ENCODE peak calls at places on chromosomes 5 and 9, in seven cellular contexts. T is GM23338, B is brain microvascular endothelial cell, Z is lung, A is choroid plexus epithelial cell, C is omental fat pad, D is GM20000. W is an unnamed sample.

GRCh38 chr9:100432736-100433135 is 5.8 kb downstream of the MSANTD3 start:
- DNase-seq in T (no peak), B (no peak), Z (no peak), A (no peak), C (no peak), D (no peak), W (no peak)

GRCh38 chr5:131364507-131365050 is 100.7 kb downstream of the CDC42SE2 start:
- DNase-seq in T (no peak), B (no peak), Z (no peak), A (no peak), C (no peak), D (no peak), W (no peak)

GRCh38 chr5:143194713-143195112 is 208.8 kb downstream of the NR3C1 start:
- DNase-seq in T (no peak), B (no peak), Z (no peak), A (no peak), C (no peak), D (no peak), W (no peak)

GRCh38 chr9:138009456-138010273 is 132.1 kb downstream of the CACNA1B start:
- DNase-seq in T (no peak), B (no peak), Z (peak), A (no peak), C (no peak), D (no peak), W (no peak)

GRCh38 chr9:89601306-89601705 is 3.5 kb upstream of the GADD45G start:
- DNase-seq in T (no peak), B (no peak), Z (no peak), A (no peak), C (no peak), D (no peak), W (no peak)

GRCh38 chr9:104863180-104863883 is 64.6 kb downstream of the ABCA1 start:
- DNase-seq in T (peak), B (peak), Z (no peak), A (peak), C (no peak), D (peak), W (peak)

GRCh38 chr9:69236188-69236587 is 62.1 kb downstream of the TJP2 start:
- DNase-seq in T (no peak), B (no peak), Z (no peak), A (no peak), C (no peak), D (no peak), W (no peak)

GRCh38 chr5:72661405-72661804 is 154.2 kb upstream of the ZNF366 start:
- DNase-seq in T (no peak), B (no peak), Z (no peak), A (peak), C (no peak), D (no peak), W (no peak)

GRCh38 chr9:35859310-35859994 is 10.7 kb downstream of the OR13J1 start:
- DNase-seq in T (no peak), B (no peak), Z (peak), A (no peak), C (no peak), D (no peak), W (no peak)

GRCh38 chr5:153147891-153148623 is 342.4 kb upstream of the GRIA1 start:
- DNase-seq in T (peak), B (peak), Z (no peak), A (peak), C (no peak), D (peak), W (peak)

GRCh38 chr5:96256795-96257470 is 176.1 kb downstream of the PCSK1 start:
- DNase-seq in T (peak), B (peak), Z (no peak), A (peak), C (no peak), D (peak), W (peak)

GRCh38 chr5:92017786-92018185 is 634.7 kb upstream of the ARRDC3 start:
- DNase-seq in T (no peak), B (peak), Z (no peak), A (peak), C (no peak), D (no peak), W (no peak)

GRCh38 chr9:120326076-120326693 is 253.8 kb downstream of the CDK5RAP2 start:
- DNase-seq in T (no peak), B (no peak), Z (no peak), A (no peak), C (no peak), D (no peak), W (no peak)

GRCh38 chr5:137629646-137630045 is 106.2 kb downstream of the KLHL3 start:
- DNase-seq in T (peak), B (peak), Z (peak), A (peak), C (no peak), D (peak), W (peak)

GRCh38 chr5:1772634-1773033 is 27.0 kb downstream of the MRPL36 start:
- DNase-seq in T (no peak), B (peak), Z (no peak), A (peak), C (no peak), D (no peak), W (no peak)

GRCh38 chr9:84419203-84419602 is 78.6 kb upstream of the SLC28A3 start:
- DNase-seq in T (peak), B (peak), Z (no peak), A (peak), C (no peak), D (no peak), W (no peak)
- TF ChIP-seq CTCF in T (peak), B (peak), Z (no peak), A (peak), C (no peak), D (no peak), W (no peak)

DNA sequence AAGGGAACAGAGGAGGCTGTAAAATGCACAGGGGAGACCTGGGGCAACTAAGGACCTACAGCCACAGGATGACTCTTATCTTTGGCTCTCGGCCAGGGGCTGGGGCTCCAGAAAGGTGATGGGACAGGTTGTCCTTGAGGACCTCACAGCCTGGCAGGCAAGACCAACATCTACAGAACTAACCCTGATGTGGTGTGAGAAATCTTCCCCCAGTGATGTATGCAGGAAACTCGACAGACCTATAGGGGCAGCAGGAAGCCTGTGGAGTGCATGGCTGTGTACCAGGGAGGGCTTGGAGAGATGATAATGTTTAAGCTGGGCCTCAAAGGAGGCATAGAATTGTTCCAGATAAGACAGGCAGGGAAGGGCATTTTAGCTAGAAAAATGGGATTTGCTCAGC is 68.4 kb upstream of the SLC25A51 start:
- DNase-seq in T (no peak), B (no peak), Z (no peak), A (peak), C (no peak), D (no peak), W (no peak)
- TF ChIP-seq CTCF in T (no peak), B (peak), Z (no peak), A (peak), C (no peak), D (no peak), W (no peak)

GRCh38 chr9:6843742-6844141 is 86.0 kb downstream of the KDM4C start:
- DNase-seq in T (no peak), B (no peak), Z (no peak), A (no peak), C (no peak), D (no peak), W (no peak)

GRCh38 chr9:6845128-6845826 is 87.5 kb downstream of the KDM4C start:
- DNase-seq in T (no peak), B (no peak), Z (no peak), A (no peak), C (no peak), D (no peak), W (no peak)

GRCh38 chr9:6842584-6842947 is 84.8 kb downstream of the KDM4C start:
- DNase-seq in T (no peak), B (peak), Z (no peak), A (peak), C (no peak), D (no peak), W (no peak)

DNA sequence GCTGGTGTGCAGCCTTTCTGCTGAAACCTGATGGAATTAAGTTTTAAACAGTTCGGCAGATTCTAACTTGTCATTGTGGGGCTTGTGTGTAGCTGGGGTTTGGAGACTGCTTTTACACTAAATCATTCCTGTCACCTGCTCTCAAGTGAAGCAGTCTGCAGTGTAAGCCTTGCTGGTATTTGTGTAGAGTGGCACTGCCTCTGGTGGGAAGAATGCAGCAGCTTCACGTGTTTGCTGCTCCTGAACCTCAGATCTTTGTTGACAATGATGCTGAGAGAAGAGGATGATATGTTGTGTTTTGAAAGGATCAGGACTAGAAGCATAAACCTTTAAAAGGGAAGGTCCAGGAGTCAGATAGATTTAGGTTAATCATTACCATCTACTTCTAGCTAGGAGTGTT is 88.1 kb downstream of the KDM4C start:
- DNase-seq in T (peak), B (no peak), Z (no peak), A (peak), C (no peak), D (no peak), W (no peak)
- TF ChIP-seq CTCF in T (peak), B (peak), Z (no peak), A (peak), C (no peak), D (no peak), W (no peak)

GRCh38 chr5:167573274-167574127 is 717.9 kb upstream of the WWC1 start:
- DNase-seq in T (peak), B (peak), Z (no peak), A (peak), C (no peak), D (no peak), W (no peak)

GRCh38 chr5:167577616-167578015 is 713.8 kb upstream of the WWC1 start:
- DNase-seq in T (no peak), B (no peak), Z (no peak), A (no peak), C (no peak), D (no peak), W (no peak)

GRCh38 chr5:167574381-167574780 is 717.1 kb upstream of the WWC1 start:
- DNase-seq in T (no peak), B (no peak), Z (no peak), A (no peak), C (no peak), D (no peak), W (no peak)

GRCh38 chr5:167576928-167577327 is 714.5 kb upstream of the WWC1 start:
- DNase-seq in T (peak), B (no peak), Z (no peak), A (no peak), C (no peak), D (no peak), W (no peak)

DNA sequence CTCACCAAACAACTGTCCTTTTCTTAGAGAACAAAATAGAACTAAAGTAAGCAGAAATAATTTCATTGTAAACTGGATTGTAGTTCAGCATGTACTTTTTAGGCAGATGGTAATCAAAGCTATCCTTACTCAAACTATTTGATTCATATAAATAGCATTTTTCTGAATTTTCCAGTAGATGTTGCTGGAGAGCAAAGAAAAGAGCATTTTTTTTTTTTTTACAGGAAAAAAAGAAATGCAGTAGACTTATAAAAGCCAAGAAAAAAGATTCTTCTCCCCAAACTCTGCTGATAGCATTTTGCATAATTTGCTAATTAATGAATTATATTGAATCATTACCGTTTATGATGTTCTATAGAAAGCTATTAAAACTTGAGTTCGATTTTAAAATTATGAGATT is 715.3 kb upstream of the WWC1 start:
- DNase-seq in T (no peak), B (no peak), Z (no peak), A (no peak), C (no peak), D (no peak), W (no peak)
- TF ChIP-seq CTCF in T (no peak), B (no peak), Z (no peak), A (no peak), C (no peak), D (no peak), W (no peak)

W was measured in GM12864.